ENCODE peak calls at places on chromosomes 7 and 10, in nine cellular contexts. One of them, this sample, is unnamed.

GRCh38 chr7:29996321-29996720 is 6.7 kb upstream of the SCRN1 start:
- DNase-seq in T-helper 9 cell: no peak
- DNase-seq in kidney tubule cell: no peak
- DNase-seq in COR-L47: no peak
- DNase-seq in iPS-NIHi11: no peak
- DNase-seq in T follicular helper cell: no peak
- DNase-seq in RWPE1: no peak
- DNase-seq in aorta: no peak
- DNase-seq in HEK293T: no peak
- DNase-seq in this sample: no peak

GRCh38 chr7:137923380-137923779 is 76.6 kb upstream of the DGKI start:
- DNase-seq in HEK293T: no peak
- DNase-seq in COR-L47: no peak
- DNase-seq in T-helper 9 cell: no peak
- DNase-seq in T follicular helper cell: no peak
- DNase-seq in RWPE1: no peak
- DNase-seq in kidney tubule cell: peak
- DNase-seq in aorta: no peak
- DNase-seq in iPS-NIHi11: no peak
- DNase-seq in this sample: no peak

GRCh38 chr7:41029072-41029492 is 673.8 kb downstream of the INHBA start:
- DNase-seq in aorta: no peak
- DNase-seq in HEK293T: no peak
- DNase-seq in COR-L47: no peak
- DNase-seq in iPS-NIHi11: no peak
- DNase-seq in kidney tubule cell: peak
- DNase-seq in T-helper 9 cell: no peak
- DNase-seq in T follicular helper cell: no peak
- DNase-seq in RWPE1: peak
- DNase-seq in this sample: no peak

GRCh38 chr7:29207023-29207422 is 12.4 kb downstream of the CHN2 start:
- DNase-seq in T-helper 9 cell: no peak
- DNase-seq in RWPE1: no peak
- DNase-seq in iPS-NIHi11: no peak
- DNase-seq in aorta: no peak
- DNase-seq in T follicular helper cell: no peak
- DNase-seq in kidney tubule cell: no peak
- DNase-seq in COR-L47: no peak
- DNase-seq in HEK293T: no peak
- DNase-seq in this sample: no peak

GRCh38 chr10:3054183-3054815 is 13.0 kb upstream of the PFKP start:
- DNase-seq in T-helper 9 cell: no peak
- DNase-seq in aorta: no peak
- DNase-seq in kidney tubule cell: peak
- DNase-seq in RWPE1: no peak
- DNase-seq in T follicular helper cell: no peak
- DNase-seq in iPS-NIHi11: no peak
- DNase-seq in HEK293T: no peak
- DNase-seq in COR-L47: no peak
- DNase-seq in this sample: no peak

GRCh38 chr10:6008497-6009142 is 31.3 kb upstream of the IL15RA start:
- DNase-seq in T-helper 9 cell: no peak
- DNase-seq in RWPE1: no peak
- DNase-seq in T follicular helper cell: no peak
- DNase-seq in aorta: no peak
- DNase-seq in COR-L47: no peak
- DNase-seq in kidney tubule cell: no peak
- DNase-seq in HEK293T: no peak
- DNase-seq in iPS-NIHi11: no peak
- DNase-seq in this sample: no peak

GRCh38 chr7:77415474-77415821 is 701 bp downstream of the GSAP start:
- DNase-seq in COR-L47: no peak
- DNase-seq in iPS-NIHi11: peak
- DNase-seq in kidney tubule cell: no peak
- DNase-seq in RWPE1: no peak
- DNase-seq in T follicular helper cell: no peak
- DNase-seq in T-helper 9 cell: peak
- DNase-seq in HEK293T: no peak
- DNase-seq in aorta: no peak
- DNase-seq in this sample: no peak

GRCh38 chr7:93945756-93946540 is 24.4 kb downstream of the GNG11 start:
- DNase-seq in T follicular helper cell: no peak
- DNase-seq in aorta: no peak
- DNase-seq in HEK293T: no peak
- DNase-seq in COR-L47: no peak
- DNase-seq in kidney tubule cell: no peak
- DNase-seq in iPS-NIHi11: no peak
- DNase-seq in T-helper 9 cell: no peak
- DNase-seq in RWPE1: no peak
- DNase-seq in this sample: no peak

GRCh38 chr10:80684217-80684616 is 146.5 kb downstream of the SH2D4B start:
- DNase-seq in COR-L47: no peak
- DNase-seq in iPS-NIHi11: peak
- DNase-seq in kidney tubule cell: peak
- DNase-seq in T follicular helper cell: no peak
- DNase-seq in HEK293T: peak
- DNase-seq in T-helper 9 cell: no peak
- DNase-seq in RWPE1: peak
- DNase-seq in aorta: no peak
- DNase-seq in this sample: no peak

GRCh38 chr7:115135111-115135510 is 213.2 kb downstream of the MDFIC start:
- DNase-seq in HEK293T: no peak
- DNase-seq in COR-L47: no peak
- DNase-seq in RWPE1: no peak
- DNase-seq in iPS-NIHi11: no peak
- DNase-seq in T-helper 9 cell: no peak
- DNase-seq in T follicular helper cell: no peak
- DNase-seq in kidney tubule cell: no peak
- DNase-seq in aorta: no peak
- DNase-seq in this sample: no peak

GRCh38 chr10:28984431-28984830 is 304.4 kb upstream of the LYZL1 start:
- DNase-seq in aorta: peak
- DNase-seq in kidney tubule cell: peak
- DNase-seq in iPS-NIHi11: no peak
- DNase-seq in RWPE1: peak
- DNase-seq in T follicular helper cell: no peak
- DNase-seq in HEK293T: no peak
- DNase-seq in T-helper 9 cell: no peak
- DNase-seq in COR-L47: peak
- DNase-seq in this sample: peak

GRCh38 chr10:127888526-127889312 is 4.0 kb downstream of the CLRN3 start:
- DNase-seq in T-helper 9 cell: no peak
- DNase-seq in T follicular helper cell: no peak
- DNase-seq in RWPE1: no peak
- DNase-seq in COR-L47: no peak
- DNase-seq in kidney tubule cell: no peak
- DNase-seq in HEK293T: no peak
- DNase-seq in iPS-NIHi11: no peak
- DNase-seq in aorta: no peak
- DNase-seq in this sample: no peak

GRCh38 chr7:45082831-45083331 is 5.9 kb downstream of the NACAD start:
- DNase-seq in T-helper 9 cell: no peak
- DNase-seq in kidney tubule cell: peak
- DNase-seq in iPS-NIHi11: peak
- DNase-seq in aorta: no peak
- DNase-seq in T follicular helper cell: no peak
- DNase-seq in HEK293T: no peak
- DNase-seq in COR-L47: no peak
- DNase-seq in RWPE1: no peak
- DNase-seq in this sample: no peak

GRCh38 chr7:2954433-2954853 is 89.2 kb downstream of the CARD11 start:
- DNase-seq in kidney tubule cell: no peak
- DNase-seq in RWPE1: no peak
- DNase-seq in T-helper 9 cell: no peak
- DNase-seq in COR-L47: no peak
- DNase-seq in aorta: peak
- DNase-seq in T follicular helper cell: no peak
- DNase-seq in iPS-NIHi11: no peak
- DNase-seq in HEK293T: no peak
- DNase-seq in this sample: no peak

This sample was measured in substantia nigra.